ENCODE peak calls at places on chromosome 11, in seven cellular contexts. One of them, this sample, is unnamed.

GRCh38 chr11:44319170-44319551 is 9.2 kb upstream of the ALX4 start:
- DNase-seq in T-helper 1 cell: no peak
- DNase-seq in colonic mucosa: no peak
- DNase-seq in NCI-H774: no peak
- DNase-seq in stimulated activated CD4-positive, alpha-beta T cell treated with anti-CD3 and anti-CD28 coated beads, Interleukin-15, amount 100 ng/mL, for 48 hours: no peak
- DNase-seq in GM13977: no peak
- DNase-seq in DMS79 treated with DMSO at 0.1 percent for 48 hours: no peak
- DNase-seq in this sample: no peak

GRCh38 chr11:79940976-79941735 is 500.3 kb upstream of the TENM4 start:
- DNase-seq in T-helper 1 cell: no peak
- DNase-seq in colonic mucosa: no peak
- DNase-seq in NCI-H774: no peak
- DNase-seq in stimulated activated CD4-positive, alpha-beta T cell treated with anti-CD3 and anti-CD28 coated beads, Interleukin-15, amount 100 ng/mL, for 48 hours: no peak
- DNase-seq in GM13977: no peak
- DNase-seq in DMS79 treated with DMSO at 0.1 percent for 48 hours: no peak
- DNase-seq in this sample: no peak

GRCh38 chr11:112195906-112196305 is 20.6 kb downstream of the BCO2 start:
- DNase-seq in T-helper 1 cell: no peak
- DNase-seq in colonic mucosa: no peak
- DNase-seq in NCI-H774: no peak
- DNase-seq in stimulated activated CD4-positive, alpha-beta T cell treated with anti-CD3 and anti-CD28 coated beads, Interleukin-15, amount 100 ng/mL, for 48 hours: no peak
- DNase-seq in GM13977: no peak
- DNase-seq in DMS79 treated with DMSO at 0.1 percent for 48 hours: no peak
- DNase-seq in this sample: no peak

GRCh38 chr11:83736689-83737088 is 450.5 kb upstream of the CCDC90B start:
- DNase-seq in T-helper 1 cell: no peak
- DNase-seq in colonic mucosa: no peak
- DNase-seq in NCI-H774: no peak
- DNase-seq in stimulated activated CD4-positive, alpha-beta T cell treated with anti-CD3 and anti-CD28 coated beads, Interleukin-15, amount 100 ng/mL, for 48 hours: no peak
- DNase-seq in GM13977: no peak
- DNase-seq in DMS79 treated with DMSO at 0.1 percent for 48 hours: no peak
- DNase-seq in this sample: no peak

GRCh38 chr11:116990061-116990473 is 108.2 kb downstream of the SIK3 start:
- DNase-seq in T-helper 1 cell: no peak
- DNase-seq in colonic mucosa: peak
- DNase-seq in NCI-H774: no peak
- DNase-seq in stimulated activated CD4-positive, alpha-beta T cell treated with anti-CD3 and anti-CD28 coated beads, Interleukin-15, amount 100 ng/mL, for 48 hours: no peak
- DNase-seq in GM13977: no peak
- DNase-seq in DMS79 treated with DMSO at 0.1 percent for 48 hours: no peak
- DNase-seq in this sample: no peak

GRCh38 chr11:86152006-86152862 is 83.3 kb upstream of the PICALM start:
- DNase-seq in T-helper 1 cell: no peak
- DNase-seq in colonic mucosa: no peak
- DNase-seq in NCI-H774: no peak
- DNase-seq in stimulated activated CD4-positive, alpha-beta T cell treated with anti-CD3 and anti-CD28 coated beads, Interleukin-15, amount 100 ng/mL, for 48 hours: no peak
- DNase-seq in GM13977: no peak
- DNase-seq in DMS79 treated with DMSO at 0.1 percent for 48 hours: no peak
- DNase-seq in this sample: no peak

GRCh38 chr11:44899959-44900358 is 50.7 kb downstream of the TP53I11 start:
- DNase-seq in T-helper 1 cell: no peak
- DNase-seq in colonic mucosa: no peak
- DNase-seq in NCI-H774: no peak
- DNase-seq in stimulated activated CD4-positive, alpha-beta T cell treated with anti-CD3 and anti-CD28 coated beads, Interleukin-15, amount 100 ng/mL, for 48 hours: peak
- DNase-seq in GM13977: no peak
- DNase-seq in DMS79 treated with DMSO at 0.1 percent for 48 hours: no peak
- DNase-seq in this sample: no peak

GRCh38 chr11:73425118-73425517 is 48.9 kb downstream of the RELT start:
- DNase-seq in T-helper 1 cell: no peak
- DNase-seq in colonic mucosa: peak
- DNase-seq in NCI-H774: no peak
- DNase-seq in stimulated activated CD4-positive, alpha-beta T cell treated with anti-CD3 and anti-CD28 coated beads, Interleukin-15, amount 100 ng/mL, for 48 hours: no peak
- DNase-seq in GM13977: no peak
- DNase-seq in DMS79 treated with DMSO at 0.1 percent for 48 hours: no peak
- DNase-seq in this sample: no peak

GRCh38 chr11:63938481-63939350 is at the start of gene NAA40:
- DNase-seq in T-helper 1 cell: peak
- DNase-seq in colonic mucosa: peak
- DNase-seq in NCI-H774: peak
- DNase-seq in stimulated activated CD4-positive, alpha-beta T cell treated with anti-CD3 and anti-CD28 coated beads, Interleukin-15, amount 100 ng/mL, for 48 hours: peak
- DNase-seq in GM13977: peak
- DNase-seq in DMS79 treated with DMSO at 0.1 percent for 48 hours: peak
- DNase-seq in this sample: peak

GRCh38 chr11:119957951-119958350 is 180.0 kb downstream of the TRIM29 start:
- DNase-seq in T-helper 1 cell: no peak
- DNase-seq in colonic mucosa: no peak
- DNase-seq in NCI-H774: no peak
- DNase-seq in stimulated activated CD4-positive, alpha-beta T cell treated with anti-CD3 and anti-CD28 coated beads, Interleukin-15, amount 100 ng/mL, for 48 hours: no peak
- DNase-seq in GM13977: no peak
- DNase-seq in DMS79 treated with DMSO at 0.1 percent for 48 hours: no peak
- DNase-seq in this sample: no peak

GRCh38 chr11:110850846-110851245 is 138.6 kb upstream of the ARHGAP20 start:
- DNase-seq in T-helper 1 cell: no peak
- DNase-seq in colonic mucosa: no peak
- DNase-seq in NCI-H774: no peak
- DNase-seq in stimulated activated CD4-positive, alpha-beta T cell treated with anti-CD3 and anti-CD28 coated beads, Interleukin-15, amount 100 ng/mL, for 48 hours: no peak
- DNase-seq in GM13977: no peak
- DNase-seq in DMS79 treated with DMSO at 0.1 percent for 48 hours: no peak
- DNase-seq in this sample: no peak

GRCh38 chr11:40185793-40186192 is 1273.7 kb downstream of the LRRC4C start:
- DNase-seq in T-helper 1 cell: no peak
- DNase-seq in colonic mucosa: no peak
- DNase-seq in NCI-H774: no peak
- DNase-seq in stimulated activated CD4-positive, alpha-beta T cell treated with anti-CD3 and anti-CD28 coated beads, Interleukin-15, amount 100 ng/mL, for 48 hours: no peak
- DNase-seq in GM13977: no peak
- DNase-seq in DMS79 treated with DMSO at 0.1 percent for 48 hours: peak
- DNase-seq in this sample: no peak

GRCh38 chr11:113618360-113618759 is 87.7 kb downstream of the TMPRSS5 start:
- DNase-seq in T-helper 1 cell: no peak
- DNase-seq in colonic mucosa: no peak
- DNase-seq in NCI-H774: no peak
- DNase-seq in stimulated activated CD4-positive, alpha-beta T cell treated with anti-CD3 and anti-CD28 coated beads, Interleukin-15, amount 100 ng/mL, for 48 hours: no peak
- DNase-seq in GM13977: no peak
- DNase-seq in DMS79 treated with DMSO at 0.1 percent for 48 hours: no peak
- DNase-seq in this sample: no peak

GRCh38 chr11:10660323-10660722 is 33.2 kb downstream of the IRAG1 start:
- DNase-seq in T-helper 1 cell: no peak
- DNase-seq in colonic mucosa: no peak
- DNase-seq in NCI-H774: no peak
- DNase-seq in stimulated activated CD4-positive, alpha-beta T cell treated with anti-CD3 and anti-CD28 coated beads, Interleukin-15, amount 100 ng/mL, for 48 hours: no peak
- DNase-seq in GM13977: no peak
- DNase-seq in DMS79 treated with DMSO at 0.1 percent for 48 hours: no peak
- DNase-seq in this sample: no peak

GRCh38 chr11:75582935-75583709 is 21.1 kb downstream of the SERPINH1 start:
- DNase-seq in T-helper 1 cell: no peak
- DNase-seq in colonic mucosa: peak
- DNase-seq in NCI-H774: peak
- DNase-seq in stimulated activated CD4-positive, alpha-beta T cell treated with anti-CD3 and anti-CD28 coated beads, Interleukin-15, amount 100 ng/mL, for 48 hours: peak
- DNase-seq in GM13977: peak
- DNase-seq in DMS79 treated with DMSO at 0.1 percent for 48 hours: peak
- DNase-seq in this sample: no peak

GRCh38 chr11:119416606-119417580 is 6.1 kb downstream of the THY1 start:
- DNase-seq in T-helper 1 cell: no peak
- DNase-seq in colonic mucosa: no peak
- DNase-seq in NCI-H774: no peak
- DNase-seq in stimulated activated CD4-positive, alpha-beta T cell treated with anti-CD3 and anti-CD28 coated beads, Interleukin-15, amount 100 ng/mL, for 48 hours: no peak
- DNase-seq in GM13977: no peak
- DNase-seq in DMS79 treated with DMSO at 0.1 percent for 48 hours: no peak
- DNase-seq in this sample: no peak

This sample was measured in NK-92 treated with Interleukin-12 subunit alpha and Interleukin-12 subunit beta, amount 100 ng/mL, for 24 hours.